ENCODE peak calls at places on chromosomes 16 and 17, in seven cellular contexts. One of them, this sample, is unnamed.

GRCh38 chr17:46264456-46265198 is 30.3 kb upstream of the LRRC37A start:
- DNase-seq in GM04504: peak; percentile 40
- DNase-seq in bronchial epithelial cell: peak; percentile 91
- DNase-seq in NCI-H226: peak; percentile 96
- DNase-seq in activated CD8-positive, alpha-beta T cell treated with anti-CD3 and anti-CD28 coated beads, Interleukin-2, amount 10 ng/mL, durations not matched to agents 7 days and 5 days: peak; percentile 35
- DNase-seq in SK-N-SH: peak; percentile 28
- DNase-seq in NCI-H146: no peak
- DNase-seq in this sample: peak; percentile 43

GRCh38 chr16:48353565-48354163 is 31.5 kb downstream of the SIAH1 start:
- DNase-seq in activated CD8-positive, alpha-beta T cell treated with anti-CD3 and anti-CD28 coated beads, Interleukin-2, amount 10 ng/mL, durations not matched to agents 7 days and 5 days: peak; percentile 80
- DNase-seq in NCI-H226: peak; percentile 24
- DNase-seq in GM04504: peak; percentile 42
- DNase-seq in SK-N-SH: peak; percentile 76
- DNase-seq in NCI-H146: peak; percentile 33
- DNase-seq in bronchial epithelial cell: peak; percentile 70
- DNase-seq in this sample: peak; percentile 74

GRCh38 chr16:74999208-74999682 is 421 bp downstream of the ZNRF1 start:
- DNase-seq in activated CD8-positive, alpha-beta T cell treated with anti-CD3 and anti-CD28 coated beads, Interleukin-2, amount 10 ng/mL, durations not matched to agents 7 days and 5 days: peak; percentile 28
- DNase-seq in GM04504: no peak
- DNase-seq in NCI-H226: peak; percentile 12
- DNase-seq in SK-N-SH: no peak
- DNase-seq in NCI-H146: peak; percentile 60
- DNase-seq in bronchial epithelial cell: no peak
- DNase-seq in this sample: no peak

GRCh38 chr16:50826797-50827316 is 85.0 kb downstream of the CYLD start:
- DNase-seq in bronchial epithelial cell: no peak
- DNase-seq in GM04504: no peak
- DNase-seq in NCI-H226: no peak
- DNase-seq in activated CD8-positive, alpha-beta T cell treated with anti-CD3 and anti-CD28 coated beads, Interleukin-2, amount 10 ng/mL, durations not matched to agents 7 days and 5 days: no peak
- DNase-seq in SK-N-SH: no peak
- DNase-seq in NCI-H146: no peak
- DNase-seq in this sample: no peak

GRCh38 chr17:41301204-41301790 is 1.4 kb downstream of the KRTAP29-1 start:
- DNase-seq in NCI-H226: no peak
- DNase-seq in SK-N-SH: no peak
- DNase-seq in GM04504: no peak
- DNase-seq in bronchial epithelial cell: peak; percentile 87
- DNase-seq in activated CD8-positive, alpha-beta T cell treated with anti-CD3 and anti-CD28 coated beads, Interleukin-2, amount 10 ng/mL, durations not matched to agents 7 days and 5 days: no peak
- DNase-seq in NCI-H146: no peak
- DNase-seq in this sample: peak; percentile 54

GRCh38 chr17:31722251-31723056 is 136.6 kb downstream of the COPRS start:
- DNase-seq in SK-N-SH: no peak
- DNase-seq in activated CD8-positive, alpha-beta T cell treated with anti-CD3 and anti-CD28 coated beads, Interleukin-2, amount 10 ng/mL, durations not matched to agents 7 days and 5 days: no peak
- DNase-seq in NCI-H146: no peak
- DNase-seq in GM04504: no peak
- DNase-seq in bronchial epithelial cell: no peak
- DNase-seq in NCI-H226: no peak
- DNase-seq in this sample: peak; percentile 46

GRCh38 chr16:72537684-72538083 is 365.7 kb upstream of the PMFBP1 start:
- DNase-seq in activated CD8-positive, alpha-beta T cell treated with anti-CD3 and anti-CD28 coated beads, Interleukin-2, amount 10 ng/mL, durations not matched to agents 7 days and 5 days: no peak
- DNase-seq in SK-N-SH: peak; percentile 23
- DNase-seq in NCI-H226: peak; percentile 16
- DNase-seq in bronchial epithelial cell: peak; percentile 33
- DNase-seq in NCI-H146: no peak
- DNase-seq in GM04504: no peak
- DNase-seq in this sample: no peak

GRCh38 chr16:57475711-57476339 is 10.5 kb downstream of the DOK4 start:
- DNase-seq in GM04504: no peak
- DNase-seq in SK-N-SH: peak; percentile 83
- DNase-seq in activated CD8-positive, alpha-beta T cell treated with anti-CD3 and anti-CD28 coated beads, Interleukin-2, amount 10 ng/mL, durations not matched to agents 7 days and 5 days: peak; percentile 90
- DNase-seq in NCI-H226: no peak
- DNase-seq in NCI-H146: no peak
- DNase-seq in bronchial epithelial cell: no peak
- DNase-seq in this sample: no peak

GRCh38 chr16:60776311-60776710 is 1259.9 kb downstream of the CDH8 start:
- DNase-seq in NCI-H146: no peak
- DNase-seq in NCI-H226: no peak
- DNase-seq in activated CD8-positive, alpha-beta T cell treated with anti-CD3 and anti-CD28 coated beads, Interleukin-2, amount 10 ng/mL, durations not matched to agents 7 days and 5 days: no peak
- DNase-seq in SK-N-SH: no peak
- DNase-seq in GM04504: no peak
- DNase-seq in bronchial epithelial cell: no peak
- DNase-seq in this sample: no peak

GRCh38 chr17:63431939-63432804 is 13.9 kb downstream of the CYB561 start:
- DNase-seq in activated CD8-positive, alpha-beta T cell treated with anti-CD3 and anti-CD28 coated beads, Interleukin-2, amount 10 ng/mL, durations not matched to agents 7 days and 5 days: no peak
- DNase-seq in NCI-H146: peak; percentile 88
- DNase-seq in SK-N-SH: peak; percentile 92
- DNase-seq in GM04504: peak; percentile 44
- DNase-seq in bronchial epithelial cell: no peak
- DNase-seq in NCI-H226: no peak
- DNase-seq in this sample: no peak

GRCh38 chr17:17800504-17801021 is 36.2 kb downstream of the SREBF1 start:
- DNase-seq in GM04504: no peak
- DNase-seq in NCI-H226: no peak
- DNase-seq in SK-N-SH: no peak
- DNase-seq in bronchial epithelial cell: no peak
- DNase-seq in NCI-H146: no peak
- DNase-seq in activated CD8-positive, alpha-beta T cell treated with anti-CD3 and anti-CD28 coated beads, Interleukin-2, amount 10 ng/mL, durations not matched to agents 7 days and 5 days: no peak
- DNase-seq in this sample: no peak

GRCh38 chr17:60468371-60468770 is 46.1 kb downstream of the CHCT1 start:
- DNase-seq in bronchial epithelial cell: no peak
- DNase-seq in NCI-H146: peak; percentile 0
- DNase-seq in GM04504: no peak
- DNase-seq in activated CD8-positive, alpha-beta T cell treated with anti-CD3 and anti-CD28 coated beads, Interleukin-2, amount 10 ng/mL, durations not matched to agents 7 days and 5 days: no peak
- DNase-seq in NCI-H226: no peak
- DNase-seq in SK-N-SH: no peak
- DNase-seq in this sample: no peak

GRCh38 chr16:1792836-1793577 is 498 bp downstream of the IGFALS start:
- DNase-seq in bronchial epithelial cell: no peak
- DNase-seq in activated CD8-positive, alpha-beta T cell treated with anti-CD3 and anti-CD28 coated beads, Interleukin-2, amount 10 ng/mL, durations not matched to agents 7 days and 5 days: no peak
- DNase-seq in GM04504: no peak
- DNase-seq in NCI-H146: no peak
- DNase-seq in SK-N-SH: no peak
- DNase-seq in NCI-H226: no peak
- DNase-seq in this sample: no peak

GRCh38 chr17:49616546-49617205 is 41.0 kb downstream of the NXPH3 start:
- DNase-seq in NCI-H146: no peak
- DNase-seq in SK-N-SH: no peak
- DNase-seq in activated CD8-positive, alpha-beta T cell treated with anti-CD3 and anti-CD28 coated beads, Interleukin-2, amount 10 ng/mL, durations not matched to agents 7 days and 5 days: no peak
- DNase-seq in GM04504: peak; percentile 64
- DNase-seq in bronchial epithelial cell: no peak
- DNase-seq in NCI-H226: no peak
- DNase-seq in this sample: no peak

GRCh38 chr16:72023962-72024361 is 15.4 kb downstream of the DHODH start:
- DNase-seq in bronchial epithelial cell: peak; percentile 8
- DNase-seq in NCI-H146: no peak
- DNase-seq in GM04504: no peak
- DNase-seq in SK-N-SH: no peak
- DNase-seq in activated CD8-positive, alpha-beta T cell treated with anti-CD3 and anti-CD28 coated beads, Interleukin-2, amount 10 ng/mL, durations not matched to agents 7 days and 5 days: no peak
- DNase-seq in NCI-H226: no peak
- DNase-seq in this sample: no peak

GRCh38 chr16:68257906-68258800 is 6.2 kb upstream of the SLC7A6 start:
- DNase-seq in GM04504: no peak
- DNase-seq in SK-N-SH: no peak
- DNase-seq in activated CD8-positive, alpha-beta T cell treated with anti-CD3 and anti-CD28 coated beads, Interleukin-2, amount 10 ng/mL, durations not matched to agents 7 days and 5 days: no peak
- DNase-seq in bronchial epithelial cell: peak; percentile 52
- DNase-seq in NCI-H146: no peak
- DNase-seq in NCI-H226: peak; percentile 80
- DNase-seq in this sample: peak; percentile 67

GRCh38 chr16:69182730-69183416 is 4.1 kb upstream of the SNTB2 start:
- DNase-seq in bronchial epithelial cell: peak; percentile 67
- DNase-seq in activated CD8-positive, alpha-beta T cell treated with anti-CD3 and anti-CD28 coated beads, Interleukin-2, amount 10 ng/mL, durations not matched to agents 7 days and 5 days: no peak
- DNase-seq in SK-N-SH: no peak
- DNase-seq in NCI-H146: no peak
- DNase-seq in GM04504: no peak
- DNase-seq in NCI-H226: no peak
- DNase-seq in this sample: no peak

GRCh38 chr17:28610372-28610771 is 3.6 kb downstream of the RSKR start:
- DNase-seq in NCI-H146: no peak
- DNase-seq in activated CD8-positive, alpha-beta T cell treated with anti-CD3 and anti-CD28 coated beads, Interleukin-2, amount 10 ng/mL, durations not matched to agents 7 days and 5 days: no peak
- DNase-seq in NCI-H226: no peak
- DNase-seq in GM04504: no peak
- DNase-seq in bronchial epithelial cell: no peak
- DNase-seq in SK-N-SH: no peak
- DNase-seq in this sample: no peak

GRCh38 chr16:47143677-47144558 is at the start of gene NETO2:
- DNase-seq in NCI-H226: peak; percentile 16
- DNase-seq in NCI-H146: peak; percentile 63
- DNase-seq in GM04504: peak; percentile 13
- DNase-seq in bronchial epithelial cell: no peak
- DNase-seq in activated CD8-positive, alpha-beta T cell treated with anti-CD3 and anti-CD28 coated beads, Interleukin-2, amount 10 ng/mL, durations not matched to agents 7 days and 5 days: peak; percentile 67
- DNase-seq in SK-N-SH: peak; percentile 88
- DNase-seq in this sample: peak; percentile 60

GRCh38 chr17:16322636-16323035 is 30.6 kb downstream of the CENPV start:
- DNase-seq in activated CD8-positive, alpha-beta T cell treated with anti-CD3 and anti-CD28 coated beads, Interleukin-2, amount 10 ng/mL, durations not matched to agents 7 days and 5 days: no peak
- DNase-seq in SK-N-SH: no peak
- DNase-seq in GM04504: peak; percentile 42
- DNase-seq in NCI-H226: no peak
- DNase-seq in bronchial epithelial cell: no peak
- DNase-seq in NCI-H146: no peak
- DNase-seq in this sample: no peak

GRCh38 chr17:40022961-40023541 is 7.8 kb downstream of the CSF3 start:
- DNase-seq in NCI-H226: no peak
- DNase-seq in activated CD8-positive, alpha-beta T cell treated with anti-CD3 and anti-CD28 coated beads, Interleukin-2, amount 10 ng/mL, durations not matched to agents 7 days and 5 days: no peak
- DNase-seq in GM04504: no peak
- DNase-seq in NCI-H146: no peak
- DNase-seq in bronchial epithelial cell: peak; percentile 34
- DNase-seq in SK-N-SH: no peak
- DNase-seq in this sample: peak; percentile 88

GRCh38 chr17:64537488-64537887 is 30.7 kb downstream of the CEP95 start:
- DNase-seq in GM04504: no peak
- DNase-seq in bronchial epithelial cell: no peak
- DNase-seq in activated CD8-positive, alpha-beta T cell treated with anti-CD3 and anti-CD28 coated beads, Interleukin-2, amount 10 ng/mL, durations not matched to agents 7 days and 5 days: no peak
- DNase-seq in SK-N-SH: no peak
- DNase-seq in NCI-H226: no peak
- DNase-seq in NCI-H146: no peak
- DNase-seq in this sample: no peak

GRCh38 chr17:6327007-6327406 is 107.9 kb downstream of the AIPL1 start:
- DNase-seq in SK-N-SH: no peak
- DNase-seq in NCI-H146: no peak
- DNase-seq in activated CD8-positive, alpha-beta T cell treated with anti-CD3 and anti-CD28 coated beads, Interleukin-2, amount 10 ng/mL, durations not matched to agents 7 days and 5 days: no peak
- DNase-seq in NCI-H226: no peak
- DNase-seq in GM04504: no peak
- DNase-seq in bronchial epithelial cell: no peak
- DNase-seq in this sample: no peak

GRCh38 chr16:87012954-87013938 is 303.9 kb downstream of the C16orf95 start:
- DNase-seq in GM04504: no peak
- DNase-seq in NCI-H146: no peak
- DNase-seq in activated CD8-positive, alpha-beta T cell treated with anti-CD3 and anti-CD28 coated beads, Interleukin-2, amount 10 ng/mL, durations not matched to agents 7 days and 5 days: no peak
- DNase-seq in SK-N-SH: peak; percentile 30
- DNase-seq in bronchial epithelial cell: no peak
- DNase-seq in NCI-H226: no peak
- DNase-seq in this sample: no peak

GRCh38 chr16:29306953-29307597 is 99.4 kb downstream of the NPIPB11 start:
- DNase-seq in GM04504: no peak
- DNase-seq in bronchial epithelial cell: no peak
- DNase-seq in activated CD8-positive, alpha-beta T cell treated with anti-CD3 and anti-CD28 coated beads, Interleukin-2, amount 10 ng/mL, durations not matched to agents 7 days and 5 days: no peak
- DNase-seq in SK-N-SH: no peak
- DNase-seq in NCI-H226: no peak
- DNase-seq in NCI-H146: no peak
- DNase-seq in this sample: no peak

GRCh38 chr17:77454560-77455095 is 313.9 kb downstream of the SEC14L1 start:
- DNase-seq in NCI-H146: no peak
- DNase-seq in bronchial epithelial cell: no peak
- DNase-seq in NCI-H226: no peak
- DNase-seq in activated CD8-positive, alpha-beta T cell treated with anti-CD3 and anti-CD28 coated beads, Interleukin-2, amount 10 ng/mL, durations not matched to agents 7 days and 5 days: no peak
- DNase-seq in GM04504: no peak
- DNase-seq in SK-N-SH: no peak
- DNase-seq in this sample: no peak

GRCh38 chr17:32586666-32587065 is 99.9 kb downstream of the CDK5R1 start:
- DNase-seq in NCI-H146: no peak
- DNase-seq in activated CD8-positive, alpha-beta T cell treated with anti-CD3 and anti-CD28 coated beads, Interleukin-2, amount 10 ng/mL, durations not matched to agents 7 days and 5 days: no peak
- DNase-seq in SK-N-SH: no peak
- DNase-seq in NCI-H226: peak; percentile 25
- DNase-seq in bronchial epithelial cell: peak; percentile 28
- DNase-seq in GM04504: peak; percentile 21
- DNase-seq in this sample: peak; percentile 17

This sample was measured in MCF 10A.